ENCODE peak calls at places on chromosomes 16 and 17, in four cellular contexts. A is GM23338, M is A549, B is HCT116. J is an unnamed sample.

GRCh38 chr16:55834044-55834443 is 1.1 kb upstream of the CES1 start:
- DNase-seq in A (no peak), M (no peak), B (no peak), J (peak)

GRCh38 chr17:48569676-48570324 is 8.3 kb downstream of the HOXB4 start:
- DNase-seq in A (no peak), M (no peak), B (no peak), J (no peak)

GRCh38 chr16:10601444-10602401 is 21.3 kb upstream of the EMP2 start:
- DNase-seq in A (peak), M (peak), B (no peak), J (no peak)

GRCh38 chr17:56109811-56110210 is 43.5 kb upstream of the ANKFN1 start:
- DNase-seq in A (no peak), M (no peak), B (no peak), J (no peak)

GRCh38 chr16:15658149-15658548 is 8.1 kb downstream of the NDE1 start:
- DNase-seq in A (peak), M (no peak), B (no peak), J (no peak)

GRCh38 chr16:82736161-82736697 is 109.5 kb downstream of the CDH13 start:
- DNase-seq in A (no peak), M (no peak), B (no peak), J (no peak)

GRCh38 chr17:2030779-2031163 is 818 bp downstream of the DPH1 start:
- DNase-seq in A (no peak), M (peak), B (peak), J (no peak)

GRCh38 chr16:13438064-13438463 is 481.9 kb upstream of the ERCC4 start:
- DNase-seq in A (no peak), M (no peak), B (no peak), J (no peak)

GRCh38 chr16:27169511-27170071 is 33.7 kb upstream of the KDM8 start:
- DNase-seq in A (peak), M (peak), B (no peak), J (no peak)

GRCh38 chr17:80441598-80442304 is 26.8 kb downstream of the ENDOV start:
- DNase-seq in A (no peak), M (no peak), B (no peak), J (no peak)

GRCh38 chr16:86578499-86579267 is at the start of gene FOXL1:
- DNase-seq in A (peak), M (no peak), B (no peak), J (no peak)

GRCh38 chr16:20598832-20599469 is 22.8 kb upstream of the ACSM2B start:
- DNase-seq in A (peak), M (no peak), B (no peak), J (no peak)
- TF ChIP-seq REST in A (peak), M (peak), B (peak), J (peak)

DNA sequence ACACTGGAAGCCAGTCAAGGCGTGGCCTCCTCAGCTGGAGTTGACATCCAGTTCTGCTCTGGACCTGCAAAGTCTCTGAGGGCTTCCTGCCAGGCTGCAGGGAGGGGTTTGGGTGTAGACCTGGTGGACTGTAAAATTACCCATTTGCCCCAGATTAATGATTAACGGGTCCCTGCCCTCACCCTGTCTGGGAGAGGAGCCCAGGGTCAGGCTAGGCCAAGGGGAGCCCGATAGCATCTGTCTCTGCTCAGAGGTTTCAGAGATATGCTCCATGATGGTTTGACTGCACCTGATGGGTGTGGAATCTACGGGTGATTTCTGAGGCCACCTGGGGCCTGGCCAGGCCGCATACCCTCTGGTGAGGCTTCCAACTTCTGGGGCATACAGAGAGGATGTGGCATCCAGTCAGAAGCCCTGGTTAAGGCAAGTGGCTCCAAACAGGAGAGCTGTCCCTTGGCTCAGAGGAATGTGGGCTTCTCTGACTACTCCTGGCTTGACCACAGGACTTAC is 11.2 kb downstream of the PPY start:
- DNase-seq in A (no peak), M (peak), B (no peak), J (no peak)
- TF ChIP-seq REST in A (no peak), M (no peak), B (no peak), J (no peak)

DNA sequence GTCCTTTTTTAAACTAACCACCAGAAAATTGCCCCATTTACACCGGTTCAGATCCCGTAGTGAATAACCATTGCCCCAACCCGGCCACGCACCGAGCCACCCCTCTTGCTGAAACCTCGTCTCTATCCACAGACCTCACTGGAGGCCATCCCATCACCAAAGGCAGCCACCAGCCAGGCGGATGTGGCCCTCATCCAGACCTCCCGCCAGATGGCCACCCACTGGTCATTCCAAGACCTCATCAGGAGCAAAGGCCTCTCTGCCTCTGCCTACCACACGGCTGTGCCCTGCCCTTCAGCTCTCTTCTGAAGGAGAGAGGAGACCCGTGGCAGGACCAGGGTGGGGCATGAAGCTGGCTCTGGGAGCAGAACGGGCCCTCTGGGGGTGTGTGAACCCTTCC is 38.2 kb upstream of the CDH5 start:
- DNase-seq in A (no peak), M (no peak), B (no peak), J (no peak)
- TF ChIP-seq REST in A (no peak), M (no peak), B (no peak), J (no peak)

DNA sequence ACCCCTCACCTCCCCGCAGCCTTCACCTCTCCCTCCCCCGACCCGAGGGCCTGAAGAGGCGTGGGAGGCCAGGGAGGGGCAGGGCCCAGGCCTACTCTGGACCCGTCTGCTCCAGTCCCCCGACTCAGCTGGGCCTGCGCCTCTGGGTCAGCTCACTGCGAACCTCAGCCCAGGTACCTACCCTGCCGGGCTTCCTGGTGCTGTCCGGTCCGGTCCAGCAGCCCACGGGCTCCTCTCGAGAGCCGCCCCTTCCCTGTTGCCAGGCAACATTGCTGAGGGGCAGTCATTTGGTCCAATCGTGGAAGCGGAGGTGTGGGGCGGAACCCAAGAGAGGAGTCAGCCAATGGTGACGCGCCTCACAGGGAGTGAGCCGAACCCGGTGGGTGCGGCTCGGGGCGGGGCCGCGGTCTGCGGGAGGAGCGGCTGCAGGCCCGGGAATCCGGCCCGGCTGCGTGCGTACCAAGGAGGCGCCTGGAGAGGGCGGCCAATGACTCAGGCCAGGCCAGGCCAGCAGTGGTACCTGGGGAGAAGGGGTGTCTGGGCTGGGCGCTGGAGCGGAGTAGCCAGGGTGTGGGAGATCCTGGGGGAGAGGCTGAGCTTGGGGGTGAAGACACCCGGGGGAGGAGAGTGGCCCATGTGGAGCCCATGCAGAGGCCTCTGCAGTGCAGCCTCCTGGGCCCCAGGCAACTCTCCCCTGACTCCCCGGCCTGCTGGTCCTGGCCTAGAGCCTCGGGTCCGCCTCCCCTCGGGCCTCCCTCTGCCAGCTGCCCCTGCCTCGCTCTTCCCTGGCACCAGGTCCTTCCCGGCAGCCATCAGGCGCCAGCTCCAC is at the start of gene MEAK7:
- DNase-seq in A (peak), M (peak), B (peak), J (peak)
- TF ChIP-seq REST in A (no peak), M (no peak), B (no peak), J (no peak)

GRCh38 chr17:76737676-76738467 is at the start of gene MFSD11:
- DNase-seq in A (peak), M (peak), B (peak), J (peak)
- TF ChIP-seq REST in A (no peak), M (no peak), B (no peak), J (peak)

GRCh38 chr17:28372203-28372944 is 880 bp downstream of the SARM1 start:
- DNase-seq in A (peak), M (no peak), B (no peak), J (no peak)
- TF ChIP-seq REST in A (peak), M (no peak), B (no peak), J (peak)

DNA sequence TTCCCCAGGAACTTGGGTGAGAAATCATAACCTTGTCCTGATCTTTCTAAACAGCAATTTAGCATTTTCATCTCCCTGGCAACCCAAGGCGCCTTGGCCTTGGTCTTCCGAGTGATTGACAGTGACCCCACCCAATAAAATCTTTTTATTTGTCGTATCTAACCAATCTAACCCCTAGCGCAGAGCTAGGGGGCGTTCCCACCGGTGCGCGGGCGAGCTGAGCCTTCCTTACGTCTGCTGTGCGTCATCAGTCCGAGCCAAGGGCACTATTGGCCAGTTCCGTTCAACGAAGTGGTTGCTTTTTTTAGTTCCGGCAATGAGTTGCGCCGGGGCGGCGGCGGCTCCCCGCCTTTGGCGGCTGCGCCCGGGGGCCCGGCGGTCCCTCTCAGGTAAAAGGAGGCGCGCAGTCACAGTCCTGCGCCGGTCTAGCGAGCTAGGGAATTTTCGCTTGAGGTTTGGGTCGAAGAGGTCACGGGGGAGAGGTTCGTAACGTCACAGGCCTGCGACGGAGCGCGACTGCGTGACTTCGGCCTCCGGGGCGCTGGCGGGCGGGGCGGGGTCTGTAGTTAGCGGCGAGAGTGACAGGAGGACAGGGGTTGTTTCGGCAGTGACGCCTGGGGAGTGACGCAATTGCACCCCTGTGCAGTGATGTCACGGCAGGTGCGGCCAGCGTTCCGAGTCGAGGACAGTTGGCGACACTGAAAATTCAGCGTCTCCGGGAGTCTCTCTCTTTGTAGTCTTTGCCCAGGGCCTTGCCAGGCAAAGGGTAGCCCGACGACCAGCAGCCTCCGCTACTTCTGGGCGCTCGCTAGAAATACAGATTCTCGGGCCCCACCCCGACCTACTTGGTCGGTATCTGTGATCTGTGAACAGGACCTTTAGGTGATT is at the start of gene COQ7:
- DNase-seq in A (peak), M (peak), B (peak), J (peak)
- TF ChIP-seq REST in A (no peak), M (peak), B (no peak), J (no peak)

DNA sequence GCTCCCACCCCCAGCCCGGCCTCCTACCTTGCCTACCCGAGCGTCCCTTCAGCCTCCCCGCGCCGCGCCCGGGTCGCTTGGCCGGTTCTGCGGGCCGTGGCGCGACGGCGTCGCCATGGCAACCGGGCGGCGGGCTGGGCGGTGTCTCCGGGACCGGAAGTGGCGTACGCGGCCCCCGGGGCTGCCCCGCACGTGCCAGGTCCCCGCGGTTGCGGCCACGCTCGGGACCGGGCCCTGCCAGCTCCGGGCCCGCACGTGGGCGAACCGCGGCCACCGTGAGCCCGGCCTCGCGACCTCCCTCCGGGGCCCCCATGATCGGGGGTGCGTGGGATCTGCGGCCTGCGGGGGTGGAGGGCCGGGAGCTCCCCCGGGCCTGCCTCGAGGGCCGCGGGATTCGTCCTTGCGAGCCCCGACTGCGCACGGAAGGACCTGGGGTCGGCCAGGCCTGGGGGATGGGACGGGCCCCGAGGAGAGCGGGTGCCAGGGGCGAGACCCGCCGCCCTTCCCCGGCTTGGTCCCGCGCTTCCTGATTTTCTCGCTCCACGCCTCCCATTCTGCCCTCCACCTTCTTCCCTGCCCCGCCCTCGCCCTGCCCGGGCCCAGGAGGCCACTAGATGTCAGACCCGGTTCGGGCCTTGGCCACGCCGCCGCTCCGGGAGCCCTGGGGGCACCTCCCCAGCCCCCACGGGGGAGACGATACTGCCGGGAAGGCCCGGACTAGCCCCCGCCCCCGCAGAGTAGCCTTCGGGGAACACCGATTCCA is at the start of gene CYB561:
- DNase-seq in A (peak), M (peak), B (peak), J (peak)
- TF ChIP-seq REST in A (no peak), M (no peak), B (no peak), J (no peak)

DNA sequence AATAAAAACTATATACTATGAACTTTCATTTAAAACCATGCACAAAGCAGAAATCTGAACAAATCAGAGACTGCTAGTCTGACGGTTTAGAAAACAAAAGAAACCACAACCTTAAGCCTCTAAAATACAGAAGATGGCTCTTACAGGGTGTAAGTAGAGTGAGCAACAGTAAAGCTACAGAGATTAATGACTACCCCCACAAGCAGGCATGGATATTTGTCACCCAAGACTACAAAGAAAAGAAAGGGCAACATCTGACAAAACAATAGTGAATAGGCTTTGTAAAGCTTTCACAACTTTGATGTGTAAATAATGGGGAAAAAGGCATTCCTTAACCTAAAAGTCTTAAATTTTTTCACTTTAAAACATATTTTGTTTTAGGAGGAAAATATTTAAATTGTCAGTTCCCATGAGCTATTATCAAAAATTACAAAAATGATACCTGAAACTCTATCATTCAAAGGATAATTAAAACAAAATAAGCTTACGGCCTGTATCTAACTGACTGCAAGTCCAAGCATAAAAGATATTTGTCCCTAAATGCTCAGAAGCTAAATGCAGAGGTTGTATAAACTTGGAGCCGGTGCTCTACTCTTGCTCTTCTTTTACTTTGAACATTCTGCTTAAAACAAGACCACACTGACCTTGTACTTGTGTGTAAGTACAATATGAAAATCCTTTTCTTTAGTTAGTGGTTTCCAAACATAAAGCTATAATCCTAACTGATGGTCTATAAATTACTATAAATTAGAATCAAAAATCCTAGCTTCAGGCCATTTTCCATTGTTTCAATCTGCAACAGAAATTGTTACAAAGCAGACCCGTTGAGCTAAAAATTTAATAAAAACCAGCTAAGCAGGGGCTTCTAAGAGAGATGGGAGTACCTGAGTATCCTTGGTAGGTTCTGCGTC is 74.8 kb downstream of the SPAG9 start:
- DNase-seq in A (peak), M (no peak), B (no peak), J (no peak)
- TF ChIP-seq REST in A (no peak), M (no peak), B (no peak), J (no peak)